ENCODE peak calls at places on chromosomes 16 and 17, in four cellular contexts. Y is endodermal cell, R is Panc1, A is fibroblast of lung. J is an unnamed sample.

GRCh38 chr17:4939554-4939803 is 367 bp downstream of the SLC25A11 start:
- DNase-seq in A (no peak), R (no peak), Y (no peak), J (no peak)

GRCh38 chr17:6350806-6351205 is 84.1 kb downstream of the AIPL1 start:
- DNase-seq in A (no peak), R (no peak), Y (peak), J (no peak)

GRCh38 chr17:75271955-75272847 is 1.2 kb upstream of the MIF4GD start:
- DNase-seq in R (no peak), Y (peak), A (peak), J (no peak)

GRCh38 chr17:7328840-7329359 is at the start of gene NEURL4:
- DNase-seq in A (peak), Y (no peak), R (no peak), J (no peak)

GRCh38 chr16:11499295-11500089 is 87.2 kb downstream of the LITAF start:
- DNase-seq in R (no peak), A (no peak), Y (peak), J (no peak)

GRCh38 chr16:58448890-58449289 is 51.1 kb upstream of the NDRG4 start:
- DNase-seq in Y (no peak), A (no peak), R (no peak), J (peak)

GRCh38 chr16:9258423-9259051 is 167.1 kb downstream of the HAPSTR1 start:
- DNase-seq in R (peak), A (peak), Y (peak), J (no peak)

GRCh38 chr16:84827131-84827574 is 7.4 kb downstream of the CRISPLD2 start:
- DNase-seq in Y (no peak), A (peak), R (no peak), J (no peak)

GRCh38 chr17:17186051-17186450 is 20.1 kb downstream of the PLD6 start:
- DNase-seq in A (no peak), R (no peak), Y (no peak), J (peak)
- H3K27ac ChIP-seq in A (no peak), R (no peak), Y (no peak), J (peak)

GRCh38 chr17:17941015-17941414 is 31.2 kb downstream of the TOM1L2 start:
- DNase-seq in A (no peak), R (no peak), Y (no peak), J (no peak)
- H3K27ac ChIP-seq in A (peak), R (peak), Y (no peak), J (peak)

GRCh38 chr17:57288034-57288752 is 31.9 kb downstream of the MSI2 start:
- DNase-seq in Y (no peak), A (peak), R (no peak), J (no peak)
- H3K27ac ChIP-seq in Y (peak), A (no peak), R (no peak), J (no peak)

DNA sequence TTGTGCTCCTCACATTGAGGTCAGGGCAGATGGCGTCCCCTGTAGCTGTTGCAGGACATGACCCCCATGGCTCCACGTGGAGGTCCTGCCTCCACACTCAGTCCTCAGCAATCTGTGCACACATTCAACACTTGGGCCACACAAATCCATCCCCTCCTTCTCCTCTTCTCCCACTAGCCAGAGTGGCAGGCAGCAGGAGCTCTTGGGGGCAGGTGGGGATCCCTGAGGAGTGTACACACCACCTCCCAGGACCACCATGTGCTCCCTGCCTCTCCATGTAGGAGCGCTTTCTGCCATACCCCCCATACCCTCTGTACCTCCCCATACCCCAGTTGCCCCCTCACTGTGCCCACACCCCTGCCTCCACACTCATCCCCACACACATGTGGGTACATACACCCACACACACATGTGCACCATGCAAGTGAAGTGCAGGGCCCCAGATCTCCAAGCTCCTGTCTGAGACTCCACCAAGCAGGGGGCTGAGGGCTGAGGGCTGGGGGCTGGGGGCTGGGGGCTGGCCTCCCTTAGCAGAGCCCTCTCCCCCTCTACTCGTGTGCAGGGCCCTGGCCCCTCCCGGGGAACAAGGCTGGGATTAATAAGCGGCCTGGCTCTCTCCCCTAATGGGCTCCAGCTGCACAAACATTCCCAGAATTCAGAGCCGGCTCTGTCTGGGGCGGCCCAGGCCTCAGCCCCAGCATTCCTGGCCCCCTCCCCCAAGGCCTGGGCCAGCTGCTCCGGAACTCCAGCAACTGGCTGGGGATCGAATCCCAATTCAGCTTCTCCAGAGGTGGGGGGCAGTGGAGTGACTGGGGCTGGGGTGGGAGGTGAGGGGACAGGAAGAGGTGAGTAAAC is 48.2 kb upstream of the MEIOC start:
- DNase-seq in Y (peak), A (peak), R (no peak), J (no peak)
- H3K27ac ChIP-seq in Y (peak), A (no peak), R (no peak), J (no peak)

DNA sequence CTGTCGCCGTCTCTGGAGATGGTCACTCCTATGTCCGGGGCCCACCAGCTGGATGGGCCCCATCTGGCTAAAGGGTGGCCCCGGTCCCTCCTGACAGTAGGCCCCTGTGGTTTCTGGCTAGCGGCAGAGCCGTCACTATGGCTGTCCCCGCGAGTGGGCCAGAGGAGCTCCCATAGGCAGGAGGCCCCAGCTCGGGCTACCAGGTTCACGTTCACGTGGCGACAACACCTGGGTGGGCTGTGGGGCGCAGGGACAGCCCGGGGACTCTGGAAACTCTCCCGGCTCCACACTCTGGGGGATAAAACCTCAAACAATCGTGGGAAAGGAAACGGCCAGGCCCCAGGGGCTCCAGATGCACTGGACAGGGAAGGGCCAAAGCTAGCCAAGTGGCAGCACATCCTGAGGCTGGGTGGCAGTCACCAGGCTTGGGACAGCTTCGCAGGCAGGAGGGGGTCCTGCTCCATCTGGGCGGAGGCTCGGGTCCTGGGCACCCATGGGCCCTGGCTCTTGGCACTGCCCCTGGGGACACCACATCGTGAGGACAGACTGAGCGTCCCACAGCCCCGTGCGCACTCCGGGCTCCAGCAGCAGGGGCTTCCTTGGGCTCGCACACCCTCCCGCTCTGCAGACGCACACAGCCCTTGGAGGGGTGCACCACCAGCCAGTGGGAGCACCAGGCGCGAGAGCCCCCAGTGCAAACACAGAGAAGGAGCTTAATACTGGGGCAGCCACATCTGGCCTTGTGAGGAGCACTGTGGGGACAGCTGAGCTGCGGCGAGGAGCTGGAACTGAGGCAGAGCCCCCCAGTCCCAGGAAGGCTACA is 4.5 kb downstream of the RNF166 start:
- DNase-seq in A (no peak), Y (no peak), R (no peak), J (no peak)
- H3K27ac ChIP-seq in A (peak), Y (no peak), R (no peak), J (no peak)

DNA sequence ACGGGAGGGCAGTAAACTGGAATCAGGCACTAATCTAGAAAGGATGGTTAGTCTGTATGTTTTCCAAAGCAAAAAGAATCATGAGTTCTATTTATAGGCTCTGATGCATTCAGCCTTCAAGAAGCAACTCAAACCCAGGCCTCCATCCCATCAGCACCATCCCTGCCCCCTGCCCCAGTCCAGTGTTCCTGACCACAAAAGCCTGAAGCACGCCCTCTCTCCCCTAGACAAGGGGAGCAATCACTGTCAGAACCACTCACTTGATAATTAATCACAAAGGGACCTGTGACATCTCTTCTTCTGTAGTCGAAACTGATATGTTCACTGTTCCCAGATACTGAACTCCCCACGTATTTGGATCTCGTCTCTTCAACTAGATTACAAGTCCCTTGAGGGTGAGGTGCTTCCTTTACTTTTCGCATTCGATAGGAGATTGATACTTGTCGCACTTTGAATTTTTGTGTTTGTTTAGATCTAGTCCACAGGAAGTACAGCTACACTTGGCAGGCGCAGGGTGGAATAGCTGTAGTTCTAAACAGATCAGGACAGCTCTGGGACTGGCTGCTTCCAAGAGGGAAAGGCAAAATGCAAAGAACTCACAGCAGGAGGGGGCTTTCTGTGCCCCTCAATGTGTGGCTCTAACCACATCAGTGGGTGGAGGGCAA is 36.4 kb upstream of the CCDC182 start:
- DNase-seq in R (no peak), Y (peak), A (no peak), J (no peak)
- H3K27ac ChIP-seq in R (no peak), Y (no peak), A (no peak), J (no peak)

GRCh38 chr17:20173091-20173490 is 163.9 kb downstream of the SPECC1 start:
- DNase-seq in Y (no peak), A (no peak), R (no peak), J (no peak)
- H3K27ac ChIP-seq in Y (no peak), A (no peak), R (peak), J (no peak)